ENCODE peak calls at places on chromosomes 16 and 17, in four cellular contexts. One of them, this sample, is unnamed.

GRCh38 chr16:50311134-50311528 is 44.8 kb downstream of the ADCY7 start:
- DNase-seq in astrocyte of the cerebellum: no peak
- DNase-seq in heart right ventricle: no peak
- DNase-seq in AG09309: no peak
- DNase-seq in this sample: no peak

GRCh38 chr16:85460983-85461813 is 151.9 kb upstream of the GSE1 start:
- DNase-seq in astrocyte of the cerebellum: peak
- DNase-seq in heart right ventricle: no peak
- DNase-seq in AG09309: no peak
- DNase-seq in this sample: peak

GRCh38 chr17:73538445-73538844 is 105.8 kb downstream of the SDK2 start:
- DNase-seq in astrocyte of the cerebellum: no peak
- DNase-seq in heart right ventricle: no peak
- DNase-seq in AG09309: no peak
- DNase-seq in this sample: no peak

GRCh38 chr17:36136439-36136838 is 32.8 kb downstream of the CCL4 start:
- DNase-seq in astrocyte of the cerebellum: no peak
- DNase-seq in heart right ventricle: no peak
- DNase-seq in AG09309: no peak
- DNase-seq in this sample: no peak

GRCh38 chr17:42845918-42846593 is 1.7 kb downstream of the AOC2 start:
- DNase-seq in astrocyte of the cerebellum: no peak
- DNase-seq in heart right ventricle: no peak
- DNase-seq in AG09309: no peak
- DNase-seq in this sample: no peak

GRCh38 chr16:333406-334094 is 19.0 kb downstream of the AXIN1 start:
- DNase-seq in astrocyte of the cerebellum: no peak
- DNase-seq in heart right ventricle: no peak
- DNase-seq in AG09309: no peak
- DNase-seq in this sample: no peak

GRCh38 chr17:35607239-35607817 is 20.2 kb downstream of the AP2B1 start:
- DNase-seq in astrocyte of the cerebellum: no peak
- DNase-seq in heart right ventricle: no peak
- DNase-seq in AG09309: no peak
- DNase-seq in this sample: no peak

GRCh38 chr17:62008294-62008693 is 56.8 kb downstream of the MED13 start:
- DNase-seq in astrocyte of the cerebellum: no peak
- DNase-seq in heart right ventricle: no peak
- DNase-seq in AG09309: no peak
- DNase-seq in this sample: no peak

GRCh38 chr16:85573696-85574641 is 39.2 kb upstream of the GSE1 start:
- DNase-seq in astrocyte of the cerebellum: no peak
- DNase-seq in heart right ventricle: peak
- DNase-seq in AG09309: no peak
- DNase-seq in this sample: no peak

GRCh38 chr17:70059076-70059475 is 15.9 kb upstream of the KCNJ16 start:
- DNase-seq in astrocyte of the cerebellum: no peak
- DNase-seq in heart right ventricle: no peak
- DNase-seq in AG09309: no peak
- DNase-seq in this sample: no peak

GRCh38 chr17:4858068-4858879 is 25.1 kb downstream of the MINK1 start:
- DNase-seq in astrocyte of the cerebellum: no peak
- DNase-seq in heart right ventricle: peak
- DNase-seq in AG09309: no peak
- DNase-seq in this sample: no peak
- H3K4me3 ChIP-seq in astrocyte of the cerebellum: no peak
- H3K4me3 ChIP-seq in heart right ventricle: peak
- H3K4me3 ChIP-seq in AG09309: no peak
- H3K4me3 ChIP-seq in this sample: no peak

GRCh38 chr17:76623271-76624146 is 20.0 kb downstream of the ST6GALNAC1 start:
- DNase-seq in astrocyte of the cerebellum: peak
- DNase-seq in heart right ventricle: peak
- DNase-seq in AG09309: peak
- DNase-seq in this sample: peak
- TF ChIP-seq CTCF in astrocyte of the cerebellum: peak
- TF ChIP-seq CTCF in heart right ventricle: peak
- TF ChIP-seq CTCF in AG09309: peak
- TF ChIP-seq CTCF in this sample: peak

DNA sequence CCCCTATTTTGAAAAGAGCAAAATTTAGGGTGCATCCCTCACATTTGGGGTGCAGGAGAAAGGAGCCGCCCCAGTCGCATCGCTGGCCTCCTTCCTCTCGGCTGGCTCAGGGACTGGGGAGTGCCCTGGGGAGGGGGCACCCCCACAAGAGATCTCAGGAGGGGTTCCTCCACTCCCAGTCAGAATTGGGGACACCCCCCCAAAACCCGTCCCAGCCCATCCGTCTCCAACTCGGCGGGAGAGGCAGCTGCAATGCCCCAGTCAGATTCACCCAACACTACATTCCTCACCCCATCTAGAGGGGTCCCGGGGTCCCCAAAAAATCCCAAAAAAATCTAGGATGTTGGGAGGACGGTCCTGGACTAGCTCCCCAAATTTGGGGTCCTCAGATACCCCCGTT is 3.4 kb upstream of the BCL6B start:
- DNase-seq in astrocyte of the cerebellum: no peak
- DNase-seq in heart right ventricle: no peak
- DNase-seq in AG09309: no peak
- DNase-seq in this sample: no peak
- H3K4me3 ChIP-seq in astrocyte of the cerebellum: peak
- H3K4me3 ChIP-seq in heart right ventricle: peak
- H3K4me3 ChIP-seq in AG09309: peak
- H3K4me3 ChIP-seq in this sample: no peak

DNA sequence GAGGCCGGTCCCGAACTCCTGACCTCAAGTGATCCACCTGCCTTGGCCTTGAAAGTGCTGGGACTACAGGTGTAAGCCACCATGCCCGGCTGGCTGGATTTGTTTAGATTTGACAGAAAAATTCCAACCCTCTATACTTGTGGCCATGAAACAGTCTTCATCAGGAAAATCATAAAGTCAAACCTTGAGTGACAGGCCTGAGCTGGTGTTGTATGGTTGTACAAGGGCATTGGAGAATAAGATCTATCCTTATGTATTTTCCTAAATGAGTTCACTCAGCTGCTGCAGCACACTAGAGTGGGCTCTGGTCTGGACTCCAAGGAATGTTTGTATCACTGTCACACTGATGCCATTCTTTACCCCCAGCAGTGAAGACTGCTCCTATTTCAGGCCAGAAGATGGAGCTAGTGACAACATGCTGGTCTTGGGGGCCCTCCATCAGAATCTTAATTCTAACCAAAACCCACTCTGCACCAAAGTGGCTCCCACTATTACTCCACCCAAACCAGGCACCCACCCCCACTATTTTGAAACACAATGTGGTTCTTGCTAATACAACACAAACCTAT is 27.4 kb downstream of the SNX11 start:
- DNase-seq in astrocyte of the cerebellum: no peak
- DNase-seq in heart right ventricle: no peak
- DNase-seq in AG09309: no peak
- DNase-seq in this sample: no peak
- TF ChIP-seq CTCF in astrocyte of the cerebellum: no peak
- TF ChIP-seq CTCF in heart right ventricle: no peak
- TF ChIP-seq CTCF in AG09309: peak
- TF ChIP-seq CTCF in this sample: peak

This sample was measured in AG04450.